ENCODE peak calls at places on chromosomes 2 and 18, in five cellular contexts. M is endothelial cell of umbilical vein, W is WERI-Rb-1, E is RWPE1, L is uterus. J is an unnamed sample.

GRCh38 chr2:69149631-69150215 is 136.7 kb downstream of the ANTXR1 start:
- DNase-seq in W (no peak), M (no peak), E (no peak), L (peak; percentile 77), J (no peak)

GRCh38 chr18:50662177-50662576 is 102.3 kb downstream of the MAPK4 start:
- DNase-seq in E (no peak), W (peak; percentile 61), L (no peak), M (no peak), J (no peak)

GRCh38 chr2:217664761-217665160 is 338.0 kb downstream of the TNS1 start:
- DNase-seq in L (no peak), W (no peak), E (no peak), M (no peak), J (no peak)

GRCh38 chr2:104332733-104333132 is 521.2 kb upstream of the POU3F3 start:
- DNase-seq in W (no peak), M (no peak), L (no peak), E (no peak), J (no peak)

GRCh38 chr2:45006942-45007287 is 2.3 kb downstream of the SIX2 start:
- DNase-seq in M (no peak), W (no peak), E (no peak), L (no peak), J (no peak)

GRCh38 chr2:217837001-217837491 is 165.7 kb downstream of the TNS1 start:
- DNase-seq in L (peak; percentile 73), E (no peak), W (no peak), M (no peak), J (no peak)

GRCh38 chr2:150141241-150142001 is 346.0 kb downstream of the RND3 start:
- DNase-seq in M (peak; percentile 91), L (no peak), E (no peak), W (no peak), J (no peak)

GRCh38 chr2:3147641-3148530 is 229.7 kb downstream of the EIPR1 start:
- DNase-seq in W (no peak), M (no peak), E (no peak), L (no peak), J (no peak)

GRCh38 chr2:239953418-239954061 is 71.6 kb downstream of the NDUFA10 start:
- DNase-seq in E (no peak), M (no peak), L (peak; percentile 63), W (peak; percentile 21), J (no peak)

GRCh38 chr2:221088506-221088905 is 483.6 kb downstream of the EPHA4 start:
- DNase-seq in W (no peak), E (no peak), L (no peak), M (no peak), J (no peak)

GRCh38 chr2:30708491-30709290 is 98.6 kb downstream of the CAPN13 start:
- DNase-seq in E (no peak), W (no peak), M (no peak), L (no peak), J (no peak)

GRCh38 chr2:95514728-95515127 is 30.2 kb upstream of the TRIM43B start:
- DNase-seq in E (no peak), L (no peak), W (no peak), M (no peak), J (no peak)

GRCh38 chr18:28149810-28150420 is 27.0 kb downstream of the CDH2 start:
- DNase-seq in M (no peak), W (no peak), E (no peak), L (no peak), J (no peak)

GRCh38 chr2:861655-862355 is 88.8 kb upstream of the SNTG2 start:
- DNase-seq in W (no peak), L (no peak), E (no peak), M (no peak), J (no peak)

GRCh38 chr2:183192343-183192742 is 68.1 kb downstream of the NUP35 start:
- DNase-seq in E (no peak), M (no peak), L (no peak), W (no peak), J (no peak)

GRCh38 chr2:183195998-183196409 is 71.8 kb downstream of the NUP35 start:
- DNase-seq in E (no peak), W (no peak), L (no peak), M (no peak), J (no peak)

GRCh38 chr2:183195397-183195796 is 71.2 kb downstream of the NUP35 start:
- DNase-seq in W (no peak), L (no peak), E (no peak), M (no peak), J (no peak)

GRCh38 chr2:183193904-183194303 is 69.7 kb downstream of the NUP35 start:
- DNase-seq in E (no peak), M (no peak), L (no peak), W (no peak), J (no peak)
- TF ChIP-seq CTCF in E (no peak), M (no peak), L (no peak), W (peak; percentile 2), J (no peak)

DNA sequence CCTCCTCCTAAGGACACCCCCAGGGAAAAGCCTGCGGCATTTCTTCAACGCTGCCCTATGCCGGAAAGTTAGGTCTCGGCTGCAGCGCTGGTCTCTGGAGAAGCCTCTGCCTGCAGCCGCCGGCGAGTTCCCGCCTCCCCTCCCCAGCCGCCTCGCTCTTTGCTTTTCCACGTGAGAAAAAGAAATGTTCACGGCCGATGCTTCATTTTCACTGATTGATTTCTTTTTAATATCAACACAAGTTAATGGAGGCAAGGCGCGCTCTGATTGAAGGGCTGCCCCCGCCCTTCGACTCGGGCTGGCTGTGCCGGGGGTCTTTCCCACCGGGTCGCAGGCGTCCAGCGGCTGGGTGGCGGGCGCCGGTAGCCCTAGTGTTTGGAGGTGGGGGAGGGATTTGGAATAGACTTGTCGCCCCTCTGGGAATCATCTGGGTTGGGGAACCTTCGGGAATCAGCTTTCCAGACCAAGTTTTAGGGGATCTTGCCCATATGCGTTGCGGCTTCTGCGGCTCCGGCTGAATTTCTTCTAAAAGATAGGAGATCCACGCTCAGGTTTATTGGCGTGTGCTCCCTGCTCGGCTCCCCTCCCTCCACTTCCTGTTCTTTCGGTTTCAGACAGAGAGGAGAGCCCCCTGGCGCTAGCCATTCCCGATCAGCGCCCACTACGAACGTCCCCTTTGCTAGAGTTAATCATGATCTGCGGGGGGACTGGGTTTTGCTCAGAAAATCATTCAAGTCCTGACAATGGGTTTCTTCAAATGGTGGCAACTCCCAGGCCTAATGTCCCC is 4.1 kb downstream of the NRP2 start:
- DNase-seq in L (no peak), M (peak; percentile 51), W (no peak), E (no peak), J (no peak)
- TF ChIP-seq CTCF in L (peak; percentile 12), M (no peak), W (no peak), E (no peak), J (no peak)

GRCh38 chr2:117770696-117771095 is 43.8 kb upstream of the DDX18 start:
- DNase-seq in M (no peak), W (no peak), L (no peak), E (no peak), J (no peak)

GRCh38 chr2:117774716-117775115 is 39.8 kb upstream of the DDX18 start:
- DNase-seq in L (no peak), W (no peak), M (no peak), E (peak; percentile 26), J (no peak)

GRCh38 chr2:117771969-117772630 is 42.4 kb upstream of the DDX18 start:
- DNase-seq in L (no peak), E (peak; percentile 19), W (peak; percentile 11), M (peak; percentile 15), J (no peak)

GRCh38 chr2:117776888-117777287 is 37.6 kb upstream of the DDX18 start:
- DNase-seq in M (no peak), W (no peak), E (no peak), L (no peak), J (no peak)

GRCh38 chr2:117775820-117776219 is 38.7 kb upstream of the DDX18 start:
- DNase-seq in M (no peak), W (no peak), E (no peak), L (no peak), J (no peak)
- TF ChIP-seq CTCF in M (no peak), W (no peak), E (no peak), L (no peak), J (no peak)

GRCh38 chr2:7666561-7667259 is 749.5 kb downstream of the RNF144A start:
- DNase-seq in M (no peak), E (no peak), L (no peak), W (no peak), J (no peak)

GRCh38 chr2:7660816-7661215 is 743.6 kb downstream of the RNF144A start:
- DNase-seq in E (no peak), M (no peak), W (no peak), L (no peak), J (no peak)

GRCh38 chr2:7667260-7667757 is 750.1 kb downstream of the RNF144A start:
- DNase-seq in M (no peak), W (no peak), L (no peak), E (no peak), J (no peak)

GRCh38 chr2:7658486-7658885 is 741.3 kb downstream of the RNF144A start:
- DNase-seq in W (no peak), L (no peak), M (no peak), E (no peak), J (no peak)

GRCh38 chr2:7661532-7661931 is 744.3 kb downstream of the RNF144A start:
- DNase-seq in W (no peak), E (no peak), L (no peak), M (no peak), J (no peak)
- TF ChIP-seq CTCF in W (no peak), E (no peak), L (no peak), M (no peak), J (no peak)

GRCh38 chr2:133484106-133484505 is 84.2 kb downstream of the NCKAP5 start:
- DNase-seq in L (no peak), E (no peak), W (no peak), M (no peak), J (no peak)
- TF ChIP-seq CTCF in L (no peak), E (no peak), W (no peak), M (no peak), J (no peak)

J was measured in natural killer cell.